ENCODE peak calls at places on chromosomes 4 and X, in four cellular contexts. One of them, this sample, is unnamed. For H3K79me2, the result is how much of the 10 kb centered on the place peaks cover.

GRCh38 chrX:41730101-41730500 is 6.1 kb downstream of the GPR82 start:
- DNase-seq in HepG2: no peak
- DNase-seq in GM23248: peak
- DNase-seq in K562: no peak
- DNase-seq in this sample: peak

GRCh38 chr4:38306482-38307071 is 346.4 kb downstream of the PTTG2 start:
- DNase-seq in HepG2: no peak
- DNase-seq in GM23248: no peak
- DNase-seq in K562: no peak
- DNase-seq in this sample: no peak

GRCh38 chr4:166014411-166014810 is 141.4 kb downstream of the TLL1 start:
- DNase-seq in HepG2: peak
- DNase-seq in GM23248: no peak
- DNase-seq in K562: no peak
- DNase-seq in this sample: peak

GRCh38 chr4:108114503-108114902 is 54.2 kb downstream of the LEF1 start:
- DNase-seq in HepG2: no peak
- DNase-seq in GM23248: no peak
- DNase-seq in K562: peak
- DNase-seq in this sample: no peak

GRCh38 chr4:53781614-53782467 is 190.6 kb upstream of the LNX1 start:
- DNase-seq in HepG2: peak
- DNase-seq in GM23248: no peak
- DNase-seq in K562: no peak
- DNase-seq in this sample: peak

GRCh38 chr4:116358633-116359222 is 726.6 kb downstream of the TRAM1L1 start:
- DNase-seq in HepG2: peak
- DNase-seq in GM23248: peak
- DNase-seq in K562: peak
- DNase-seq in this sample: peak

GRCh38 chr4:53854991-53855885 is 209.2 kb downstream of the CHIC2 start:
- DNase-seq in HepG2: no peak
- DNase-seq in GM23248: peak
- DNase-seq in K562: no peak
- DNase-seq in this sample: peak

GRCh38 chr4:129342820-129343219 is 246.9 kb downstream of the C4orf33 start:
- DNase-seq in HepG2: peak
- DNase-seq in GM23248: peak
- DNase-seq in K562: no peak
- DNase-seq in this sample: peak

GRCh38 chr4:184403384-184403781 is 71.0 kb downstream of the IRF2 start:
- DNase-seq in HepG2: no peak
- DNase-seq in GM23248: peak
- DNase-seq in K562: no peak
- DNase-seq in this sample: no peak

GRCh38 chrX:5617666-5618065 is 611.0 kb downstream of the NLGN4X start:
- DNase-seq in HepG2: no peak
- DNase-seq in GM23248: no peak
- DNase-seq in K562: no peak
- DNase-seq in this sample: no peak

GRCh38 chr4:3791256-3791655 is 25.1 kb downstream of the ADRA2C start:
- DNase-seq in HepG2: no peak
- DNase-seq in GM23248: no peak
- DNase-seq in K562: no peak
- DNase-seq in this sample: no peak

GRCh38 chrX:68833448-68833805 is 4.6 kb downstream of the EFNB1 start:
- DNase-seq in HepG2: no peak
- DNase-seq in GM23248: no peak
- DNase-seq in K562: no peak
- DNase-seq in this sample: no peak

GRCh38 chr4:54495091-54495490 is 162.7 kb upstream of the KIT start:
- DNase-seq in HepG2: no peak
- DNase-seq in GM23248: peak
- DNase-seq in K562: no peak
- DNase-seq in this sample: no peak

GRCh38 chr4:55398966-55399365 is 3.2 kb downstream of the TMEM165 start:
- DNase-seq in HepG2: peak
- DNase-seq in GM23248: peak
- DNase-seq in K562: no peak
- DNase-seq in this sample: no peak

GRCh38 chr4:7861440-7861881 is 78.2 kb downstream of the AFAP1 start:
- DNase-seq in HepG2: no peak
- DNase-seq in GM23248: peak
- DNase-seq in K562: no peak
- DNase-seq in this sample: peak

GRCh38 chrX:103783971-103784370 is 7.3 kb downstream of the PLP1 start:
- DNase-seq in HepG2: no peak
- DNase-seq in GM23248: peak
- DNase-seq in K562: no peak
- DNase-seq in this sample: no peak

GRCh38 chr4:99723555-99724450 is 66.2 kb upstream of the C4orf54 start:
- DNase-seq in HepG2: peak
- DNase-seq in GM23248: peak
- DNase-seq in K562: peak
- DNase-seq in this sample: peak

GRCh38 chrX:149504915-149505651 is at the start of gene IDS:
- DNase-seq in HepG2: peak
- DNase-seq in GM23248: peak
- DNase-seq in K562: peak
- DNase-seq in this sample: peak

GRCh38 chrX:45508459-45508858 is 307.8 kb upstream of the DIPK2B start:
- DNase-seq in HepG2: no peak
- DNase-seq in GM23248: no peak
- DNase-seq in K562: no peak
- DNase-seq in this sample: peak

GRCh38 chr4:8840006-8840793 is 31.4 kb downstream of the HMX1 start:
- DNase-seq in HepG2: no peak
- DNase-seq in GM23248: no peak
- DNase-seq in K562: no peak
- DNase-seq in this sample: no peak

GRCh38 chr4:85474818-85475630 is at the start of gene ARHGAP24:
- DNase-seq in HepG2: peak
- DNase-seq in GM23248: peak
- DNase-seq in K562: peak
- DNase-seq in this sample: peak
- TF ChIP-seq EZH2 in HepG2: no peak
- TF ChIP-seq EZH2 in GM23248: no peak
- TF ChIP-seq EZH2 in K562: no peak
- TF ChIP-seq EZH2 in this sample: no peak

GRCh38 chrX:81202989-81203388 is 1.1 kb downstream of the SH3BGRL start:
- DNase-seq in HepG2: no peak
- DNase-seq in GM23248: no peak
- DNase-seq in K562: no peak
- DNase-seq in this sample: no peak

GRCh38 chrX:81201692-81202412 is at the start of the genes HMGN5 and SH3BGRL:
- DNase-seq in HepG2: peak
- DNase-seq in GM23248: peak
- DNase-seq in K562: peak
- DNase-seq in this sample: peak

GRCh38 chrX:81206471-81206870 is 4.6 kb downstream of the SH3BGRL start:
- DNase-seq in HepG2: no peak
- DNase-seq in GM23248: no peak
- DNase-seq in K562: no peak
- DNase-seq in this sample: no peak

GRCh38 chrX:81202413-81202794 is 502 bp downstream of the SH3BGRL start:
- DNase-seq in HepG2: no peak
- DNase-seq in GM23248: peak
- DNase-seq in K562: no peak
- DNase-seq in this sample: peak
- H3K79me2 ChIP-seq in HepG2: under half
- H3K79me2 ChIP-seq in GM23248: half or more
- H3K79me2 ChIP-seq in K562: under half
- H3K79me2 ChIP-seq in this sample: under half

GRCh38 chr4:138834029-138834428 is 181.6 kb upstream of the NOCT start:
- DNase-seq in HepG2: no peak
- DNase-seq in GM23248: no peak
- DNase-seq in K562: no peak
- DNase-seq in this sample: no peak
- H3K9ac ChIP-seq in HepG2: no peak
- H3K9ac ChIP-seq in GM23248: no peak
- H3K9ac ChIP-seq in K562: no peak
- H3K9ac ChIP-seq in this sample: no peak

DNA sequence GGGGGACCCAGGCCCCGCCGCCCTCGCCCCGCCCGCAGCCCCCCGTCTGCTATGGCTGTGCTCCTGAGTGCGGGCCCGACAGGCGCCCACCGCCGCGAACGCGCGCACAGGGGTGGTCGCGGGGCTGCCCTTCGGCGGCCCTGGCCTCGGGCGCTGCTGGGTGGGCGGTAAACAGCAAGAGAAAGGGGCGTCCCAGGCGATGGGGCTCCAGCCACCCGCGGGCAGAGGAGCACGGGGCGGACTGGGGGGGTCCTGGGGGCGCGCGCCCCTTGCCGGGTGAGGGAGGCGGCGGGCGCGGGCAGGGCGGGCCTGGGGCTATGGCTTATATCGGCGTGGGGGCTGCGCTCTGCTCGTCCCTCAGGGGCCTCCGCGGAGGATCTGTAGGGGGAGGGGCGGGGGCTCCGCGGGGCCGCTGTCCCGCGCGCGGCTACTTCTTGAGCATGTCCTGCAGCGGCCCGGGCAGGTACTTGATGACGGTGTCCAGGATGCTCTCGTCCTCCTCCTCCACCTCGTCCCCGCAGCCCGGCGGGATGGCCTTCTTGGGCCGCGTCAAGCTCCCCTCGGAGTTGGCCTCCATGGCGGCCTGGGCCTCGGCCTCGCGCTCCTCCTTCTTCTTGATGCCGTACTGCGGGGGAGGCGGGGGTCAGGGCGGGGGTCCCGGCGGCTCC is 39.7 kb downstream of the CPLX1 start:
- DNase-seq in HepG2: no peak
- DNase-seq in GM23248: no peak
- DNase-seq in K562: no peak
- DNase-seq in this sample: no peak
- TF ChIP-seq EZH2 in HepG2: no peak
- TF ChIP-seq EZH2 in GM23248: peak
- TF ChIP-seq EZH2 in K562: no peak
- TF ChIP-seq EZH2 in this sample: no peak

GRCh38 chrX:136542281-136542680 is 10.3 kb downstream of the VGLL1 start:
- DNase-seq in HepG2: no peak
- DNase-seq in GM23248: no peak
- DNase-seq in K562: no peak
- DNase-seq in this sample: no peak

GRCh38 chrX:136538811-136539210 is 6.8 kb downstream of the VGLL1 start:
- DNase-seq in HepG2: no peak
- DNase-seq in GM23248: no peak
- DNase-seq in K562: no peak
- DNase-seq in this sample: no peak

GRCh38 chrX:136541294-136541693 is 9.3 kb downstream of the VGLL1 start:
- DNase-seq in HepG2: no peak
- DNase-seq in GM23248: no peak
- DNase-seq in K562: peak
- DNase-seq in this sample: no peak

GRCh38 chrX:136540226-136540625 is 8.2 kb downstream of the VGLL1 start:
- DNase-seq in HepG2: no peak
- DNase-seq in GM23248: no peak
- DNase-seq in K562: no peak
- DNase-seq in this sample: no peak
- H3K79me2 ChIP-seq in HepG2: under half
- H3K79me2 ChIP-seq in GM23248: under half
- H3K79me2 ChIP-seq in K562: under half
- H3K79me2 ChIP-seq in this sample: under half

GRCh38 chr4:66562276-66562806 is 892.1 kb upstream of the EPHA5 start:
- DNase-seq in HepG2: no peak
- DNase-seq in GM23248: no peak
- DNase-seq in K562: no peak
- DNase-seq in this sample: peak
- H3K9ac ChIP-seq in HepG2: no peak
- H3K9ac ChIP-seq in GM23248: no peak
- H3K9ac ChIP-seq in K562: no peak
- H3K9ac ChIP-seq in this sample: no peak

GRCh38 chr4:65669008-65669971 is 999 bp downstream of the EPHA5 start:
- DNase-seq in HepG2: no peak
- DNase-seq in GM23248: peak
- DNase-seq in K562: no peak
- DNase-seq in this sample: peak
- TF ChIP-seq EZH2 in HepG2: no peak
- TF ChIP-seq EZH2 in GM23248: no peak
- TF ChIP-seq EZH2 in K562: no peak
- TF ChIP-seq EZH2 in this sample: no peak

DNA sequence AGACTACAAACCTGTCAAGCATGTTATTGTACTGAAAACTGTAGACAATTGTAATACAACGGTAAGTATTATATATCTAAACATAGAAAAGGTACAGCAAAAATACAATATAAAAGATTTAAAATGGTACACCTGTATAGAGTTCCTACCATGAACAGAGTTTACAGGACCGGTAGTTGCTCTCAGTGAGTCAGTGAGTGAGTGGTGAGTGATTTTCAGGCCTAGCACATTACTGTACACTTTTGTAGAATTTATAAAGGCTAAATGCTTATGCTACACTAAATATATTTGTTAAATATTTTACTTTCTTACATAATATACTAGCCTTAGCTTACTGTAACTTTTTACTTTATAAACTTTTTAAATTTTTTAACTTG is 37.4 kb downstream of the PDGFC start:
- DNase-seq in HepG2: no peak
- DNase-seq in GM23248: no peak
- DNase-seq in K562: no peak
- DNase-seq in this sample: no peak
- H3K79me2 ChIP-seq in HepG2: under half
- H3K79me2 ChIP-seq in GM23248: half or more
- H3K79me2 ChIP-seq in K562: under half
- H3K79me2 ChIP-seq in this sample: half or more

DNA sequence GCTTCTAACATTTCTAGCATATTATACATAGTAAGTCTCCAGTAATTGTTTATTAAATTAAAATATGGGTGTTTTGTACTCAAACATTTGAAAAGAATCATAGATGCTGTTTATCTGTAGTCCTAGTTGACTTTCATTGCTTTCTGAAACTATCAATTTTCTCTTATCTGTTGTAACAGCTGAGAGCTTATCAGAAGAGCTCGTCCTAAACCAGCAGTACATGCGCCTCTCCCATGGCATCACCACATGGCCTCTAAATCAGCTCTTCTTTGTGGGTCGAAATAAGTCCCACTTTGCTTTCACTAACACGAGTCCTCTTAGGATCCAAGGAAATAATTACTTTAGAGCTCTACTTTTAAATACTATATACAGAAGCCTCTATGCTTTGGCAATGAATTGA is 55.1 kb downstream of the PPP3CA start:
- DNase-seq in HepG2: no peak
- DNase-seq in GM23248: no peak
- DNase-seq in K562: no peak
- DNase-seq in this sample: no peak
- H3K9ac ChIP-seq in HepG2: no peak
- H3K9ac ChIP-seq in GM23248: no peak
- H3K9ac ChIP-seq in K562: no peak
- H3K9ac ChIP-seq in this sample: no peak